ENCODE peak calls at places on chromosomes 13 and 19, in four cellular contexts. N is activated naive CD8-positive, alpha-beta T cell treated with anti-CD3 and anti-CD28 coated beads, Interleukin-2, amount 50 U/mL, for 24 hours; J is astrocyte of the hippocampus; S is AG04449. Y is an unnamed sample.

GRCh38 chr13:93066187-93066586 is 160.4 kb upstream of the GPC6 start:
- DNase-seq in N (no peak), S (no peak), J (peak; percentile 53), Y (peak; percentile 89)

GRCh38 chr13:71860547-71861131 is 6.4 kb downstream of the DACH1 start:
- DNase-seq in N (no peak), S (no peak), J (no peak), Y (no peak)

GRCh38 chr13:100497394-100497793 is 91.2 kb downstream of the GGACT start:
- DNase-seq in N (no peak), J (no peak), S (no peak), Y (peak; percentile 41)

GRCh38 chr19:2455481-2456300 is 1.1 kb downstream of the LMNB2 start:
- DNase-seq in S (no peak), N (peak; percentile 67), J (peak; percentile 42), Y (no peak)

GRCh38 chr13:101298517-101298916 is 117.8 kb downstream of the NALCN start:
- DNase-seq in S (no peak), J (no peak), N (no peak), Y (no peak)

GRCh38 chr13:29537736-29538624 is 57.5 kb downstream of the SLC7A1 start:
- DNase-seq in N (no peak), S (no peak), J (no peak), Y (no peak)

GRCh38 chr19:34639491-34640085 is 37.4 kb downstream of the SCGB2B2 start:
- DNase-seq in N (peak; percentile 58), S (peak; percentile 10), J (peak; percentile 48), Y (peak; percentile 11)

GRCh38 chr13:113666324-113666660 is 727 bp upstream of the GRK1 start:
- DNase-seq in N (no peak), J (no peak), S (no peak), Y (no peak)

GRCh38 chr19:5352229-5352763 is 11.7 kb upstream of the PTPRS start:
- DNase-seq in J (no peak), S (no peak), N (no peak), Y (peak; percentile 24)

GRCh38 chr19:16736709-16737108 is 17.1 kb downstream of the NWD1 start:
- DNase-seq in N (no peak), J (no peak), S (no peak), Y (no peak)

GRCh38 chr19:21878646-21879045 is 42.7 kb upstream of the ZNF43 start:
- DNase-seq in N (no peak), S (no peak), J (no peak), Y (no peak)

GRCh38 chr13:31072041-31072440 is 89.7 kb downstream of the HSPH1 start:
- DNase-seq in S (no peak), N (no peak), J (peak; percentile 24), Y (peak; percentile 37)

GRCh38 chr13:20702945-20703784 is at the start of gene IL17D:
- DNase-seq in S (no peak), J (peak; percentile 60), N (peak; percentile 42), Y (no peak)

GRCh38 chr13:23460309-23460708 is 26.8 kb upstream of the SACS start:
- DNase-seq in N (no peak), J (no peak), S (no peak), Y (no peak)

GRCh38 chr13:22369090-22369489 is 698.2 kb downstream of the FGF9 start:
- DNase-seq in N (no peak), S (no peak), J (no peak), Y (no peak)

GRCh38 chr19:49556412-49557398 is 23.7 kb downstream of the NOSIP start:
- DNase-seq in J (peak; percentile 42), S (no peak), N (peak; percentile 52), Y (no peak)

GRCh38 chr13:113151745-113152707 is 6.4 kb upstream of the PROZ start:
- DNase-seq in S (peak; percentile 19), J (peak; percentile 50), N (peak; percentile 16), Y (peak; percentile 44)

GRCh38 chr13:28597641-28598040 is 61.3 kb upstream of the POMP start:
- DNase-seq in J (no peak), S (no peak), N (no peak), Y (no peak)

GRCh38 chr13:110298566-110299321 is 8.2 kb downstream of the COL4A1 start:
- DNase-seq in N (peak; percentile 42), J (no peak), S (no peak), Y (peak; percentile 60)

GRCh38 chr13:113671066-113672001 is 4.3 kb downstream of the GRK1 start:
- DNase-seq in S (no peak), N (no peak), J (no peak), Y (no peak)

GRCh38 chr19:35015576-35016351 is 14.5 kb upstream of the SCN1B start:
- DNase-seq in J (no peak), S (no peak), N (no peak), Y (no peak)

GRCh38 chr19:40217921-40218890 is at the start of gene TTC9B:
- DNase-seq in S (no peak), N (peak; percentile 69), J (peak; percentile 76), Y (no peak)

GRCh38 chr19:51507640-51508058 is 6.0 kb upstream of the SIGLEC12 start:
- DNase-seq in J (no peak), S (no peak), N (no peak), Y (no peak)

GRCh38 chr19:15641901-15642491 is 1.3 kb downstream of the CYP4F3 start:
- DNase-seq in J (no peak), S (no peak), N (no peak), Y (no peak)

GRCh38 chr13:39484506-39485313 is 118.3 kb downstream of the LHFPL6 start:
- DNase-seq in J (peak; percentile 46), N (no peak), S (peak; percentile 29), Y (peak; percentile 53)

GRCh38 chr19:43777163-43777700 is 3.5 kb downstream of the KCNN4 start:
- DNase-seq in N (peak; percentile 39), S (no peak), J (peak; percentile 89), Y (no peak)

GRCh38 chr13:99984463-99985242 is 3.1 kb downstream of the ZIC2 start:
- DNase-seq in N (no peak), S (no peak), J (peak; percentile 67), Y (no peak)

GRCh38 chr19:35609881-35610353 is 2.6 kb upstream of the HAUS5 start:
- DNase-seq in N (no peak), S (no peak), J (no peak), Y (no peak)

GRCh38 chr19:16851031-16851712 is 22.0 kb downstream of the SIN3B start:
- DNase-seq in J (peak; percentile 87), S (no peak), N (no peak), Y (peak; percentile 49)

Y was measured in brain microvascular endothelial cell.